ENCODE peak calls at places on chromosome 12, in six cellular contexts. X, W, V, G, R and O are unnamed samples.

GRCh38 chr12:110258466-110258865 is 22.6 kb upstream of the ATP2A2 start:
- DNase-seq in X (no peak), W (no peak), V (no peak), G (no peak), R (no peak), O (no peak)

GRCh38 chr12:48816148-48816854 is 2.0 kb upstream of the CACNB3 start:
- DNase-seq in X (no peak), W (no peak), V (no peak), G (no peak), R (no peak), O (peak)

GRCh38 chr12:64681200-64682052 is 71.1 kb downstream of the RASSF3 start:
- DNase-seq in X (no peak), W (no peak), V (no peak), G (no peak), R (no peak), O (no peak)

GRCh38 chr12:132384916-132385315 is 55.5 kb upstream of the GALNT9 start:
- DNase-seq in X (no peak), W (no peak), V (no peak), G (no peak), R (no peak), O (peak)

GRCh38 chr12:109744991-109745942 is 31.6 kb downstream of the FAM222A start:
- DNase-seq in X (no peak), W (no peak), V (no peak), G (no peak), R (no peak), O (no peak)

GRCh38 chr12:56431850-56432249 is 17.4 kb downstream of the TIMELESS start:
- DNase-seq in X (no peak), W (no peak), V (no peak), G (no peak), R (no peak), O (no peak)

GRCh38 chr12:116958402-116959197 is 47.9 kb downstream of the FBXW8 start:
- DNase-seq in X (peak), W (no peak), V (no peak), G (no peak), R (peak), O (no peak)

GRCh38 chr12:114682920-114683708 is 861 bp downstream of the TBX3 start:
- DNase-seq in X (peak), W (peak), V (no peak), G (peak), R (no peak), O (no peak)

GRCh38 chr12:4289334-4289878 is 15.8 kb downstream of the CCND2 start:
- DNase-seq in X (no peak), W (no peak), V (no peak), G (no peak), R (no peak), O (no peak)

GRCh38 chr12:8145754-8146415 is 10.9 kb upstream of the ZNF705A start:
- DNase-seq in X (peak), W (no peak), V (no peak), G (no peak), R (no peak), O (no peak)

GRCh38 chr12:15706010-15706676 is 83.0 kb downstream of the EPS8 start:
- DNase-seq in X (no peak), W (no peak), V (no peak), G (no peak), R (no peak), O (no peak)

GRCh38 chr12:55901881-55902490 is 25.7 kb downstream of the PYM1 start:
- DNase-seq in X (no peak), W (no peak), V (no peak), G (no peak), R (no peak), O (no peak)

GRCh38 chr12:92146865-92147264 is 1.2 kb upstream of the BTG1 start:
- DNase-seq in X (no peak), W (no peak), V (no peak), G (no peak), R (no peak), O (no peak)

GRCh38 chr12:81468206-81468605 is 290.9 kb downstream of the PPFIA2 start:
- DNase-seq in X (peak), W (no peak), V (no peak), G (no peak), R (no peak), O (no peak)

GRCh38 chr12:117072736-117073475 is 26.3 kb downstream of the TESC start:
- DNase-seq in X (no peak), W (no peak), V (no peak), G (no peak), R (no peak), O (no peak)

GRCh38 chr12:124734224-124734788 is 129.4 kb downstream of the SCARB1 start:
- DNase-seq in X (no peak), W (no peak), V (no peak), G (no peak), R (no peak), O (no peak)

GRCh38 chr12:1529862-1530591 is 64.4 kb downstream of the FBXL14 start:
- DNase-seq in X (peak), W (no peak), V (peak), G (peak), R (no peak), O (peak)

GRCh38 chr12:19739195-19739776 is 300.0 kb downstream of the AEBP2 start:
- DNase-seq in X (peak), W (no peak), V (no peak), G (peak), R (no peak), O (peak)

GRCh38 chr12:111438501-111438900 is 32.8 kb downstream of the SH2B3 start:
- DNase-seq in X (peak), W (no peak), V (no peak), G (peak), R (no peak), O (peak)

GRCh38 chr12:117100251-117100650 is 1.0 kb upstream of the TESC start:
- DNase-seq in X (no peak), W (no peak), V (no peak), G (peak), R (no peak), O (peak)